ENCODE peak calls at places on chromosomes 6 and 20, in eight cellular contexts. One of them, this sample, is unnamed.
A peak's percentile ranks its signal among the peaks of the same experiment; 100 is the strongest.

GRCh38 chr20:10111144-10111771 is 76.5 kb downstream of the ANKEF1 start:
- DNase-seq in fibroblast of lung: no peak
- DNase-seq in cardiac muscle cell: no peak
- DNase-seq in testis: no peak
- DNase-seq in lower lobe of right lung: no peak
- DNase-seq in Calu3: no peak
- DNase-seq in colonic mucosa: peak; percentile 32
- DNase-seq in keratinocyte: no peak
- DNase-seq in this sample: no peak

GRCh38 chr20:57663681-57664451 is 43.6 kb upstream of the ZBP1 start:
- DNase-seq in fibroblast of lung: no peak
- DNase-seq in cardiac muscle cell: no peak
- DNase-seq in testis: no peak
- DNase-seq in lower lobe of right lung: peak; percentile 39
- DNase-seq in Calu3: no peak
- DNase-seq in colonic mucosa: no peak
- DNase-seq in keratinocyte: no peak
- DNase-seq in this sample: no peak

GRCh38 chr6:42505377-42505702 is 53.6 kb upstream of the TRERF1 start:
- DNase-seq in fibroblast of lung: peak; percentile 19
- DNase-seq in cardiac muscle cell: no peak
- DNase-seq in testis: no peak
- DNase-seq in lower lobe of right lung: no peak
- DNase-seq in Calu3: no peak
- DNase-seq in colonic mucosa: no peak
- DNase-seq in keratinocyte: no peak
- DNase-seq in this sample: no peak

GRCh38 chr6:94733066-94733465 is 844.3 kb upstream of the MANEA start:
- DNase-seq in fibroblast of lung: no peak
- DNase-seq in cardiac muscle cell: no peak
- DNase-seq in testis: no peak
- DNase-seq in lower lobe of right lung: no peak
- DNase-seq in Calu3: no peak
- DNase-seq in colonic mucosa: no peak
- DNase-seq in keratinocyte: no peak
- DNase-seq in this sample: no peak

GRCh38 chr6:38434051-38434450 is 205.7 kb downstream of the BTBD9 start:
- DNase-seq in fibroblast of lung: no peak
- DNase-seq in cardiac muscle cell: no peak
- DNase-seq in testis: no peak
- DNase-seq in lower lobe of right lung: no peak
- DNase-seq in Calu3: no peak
- DNase-seq in colonic mucosa: no peak
- DNase-seq in keratinocyte: no peak
- DNase-seq in this sample: no peak

GRCh38 chr20:57627972-57628650 is 7.9 kb upstream of the ZBP1 start:
- DNase-seq in fibroblast of lung: peak; percentile 74
- DNase-seq in cardiac muscle cell: no peak
- DNase-seq in testis: peak; percentile 48
- DNase-seq in lower lobe of right lung: no peak
- DNase-seq in Calu3: no peak
- DNase-seq in colonic mucosa: no peak
- DNase-seq in keratinocyte: no peak
- DNase-seq in this sample: no peak

GRCh38 chr6:125699591-125699990 is 49.8 kb upstream of the HEY2 start:
- DNase-seq in fibroblast of lung: no peak
- DNase-seq in cardiac muscle cell: no peak
- DNase-seq in testis: no peak
- DNase-seq in lower lobe of right lung: no peak
- DNase-seq in Calu3: no peak
- DNase-seq in colonic mucosa: no peak
- DNase-seq in keratinocyte: no peak
- DNase-seq in this sample: no peak

GRCh38 chr6:142531727-142532126 is 229.9 kb downstream of the ADGRG6 start:
- DNase-seq in fibroblast of lung: no peak
- DNase-seq in cardiac muscle cell: no peak
- DNase-seq in testis: no peak
- DNase-seq in lower lobe of right lung: no peak
- DNase-seq in Calu3: no peak
- DNase-seq in colonic mucosa: no peak
- DNase-seq in keratinocyte: no peak
- DNase-seq in this sample: no peak

GRCh38 chr6:137044366-137045220 is at the start of gene IL20RA:
- DNase-seq in fibroblast of lung: no peak
- DNase-seq in cardiac muscle cell: peak; percentile 30
- DNase-seq in testis: peak; percentile 53
- DNase-seq in lower lobe of right lung: peak; percentile 74
- DNase-seq in Calu3: peak; percentile 47
- DNase-seq in colonic mucosa: no peak
- DNase-seq in keratinocyte: no peak
- DNase-seq in this sample: no peak

DNA sequence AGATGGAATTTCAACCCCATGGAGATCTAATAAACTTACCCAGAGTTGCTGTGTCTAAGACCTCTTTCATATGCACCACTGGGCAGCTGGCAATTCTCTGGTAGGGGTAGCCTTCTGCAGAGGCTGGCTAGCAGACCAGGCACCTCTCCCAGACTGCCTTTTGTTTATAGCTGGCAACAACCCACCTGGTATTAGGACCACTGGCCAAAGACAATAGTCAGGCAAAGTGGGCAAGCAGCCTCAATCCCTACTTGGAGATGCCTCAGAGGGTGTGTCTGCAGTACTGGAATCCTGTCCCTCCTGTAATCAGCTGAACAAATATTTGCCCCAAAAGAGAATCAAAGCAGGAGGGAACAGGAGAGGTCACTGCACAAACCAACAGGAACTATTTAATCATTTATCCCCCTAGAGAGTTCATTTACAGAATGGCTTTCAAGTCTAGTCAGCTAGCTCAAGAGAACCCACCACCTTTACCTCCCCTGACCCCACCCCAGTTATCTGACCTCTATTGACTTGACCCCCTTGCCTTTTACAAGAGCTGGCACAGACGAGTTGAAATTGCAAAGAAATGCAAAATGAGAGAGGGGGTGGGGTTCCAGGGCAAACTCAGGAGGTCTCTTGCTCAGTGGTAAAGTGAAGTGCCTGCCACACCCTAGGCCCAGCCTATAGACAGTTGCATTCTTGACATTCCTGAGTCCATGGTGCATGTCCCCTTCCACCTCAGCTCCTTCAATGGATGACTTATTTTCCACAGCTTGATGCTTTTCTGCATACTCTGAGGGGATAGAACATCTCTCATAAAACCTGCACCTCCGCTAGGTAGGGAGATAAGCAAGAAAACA is 2.8 kb downstream of the BCL2L1 start:
- DNase-seq in fibroblast of lung: no peak
- DNase-seq in cardiac muscle cell: no peak
- DNase-seq in testis: no peak
- DNase-seq in lower lobe of right lung: no peak
- DNase-seq in Calu3: peak; percentile 81
- DNase-seq in colonic mucosa: peak; percentile 48
- DNase-seq in keratinocyte: no peak
- DNase-seq in this sample: no peak
- TF ChIP-seq CTCF in fibroblast of lung: no peak
- TF ChIP-seq CTCF in cardiac muscle cell: no peak
- TF ChIP-seq CTCF in testis: no peak
- TF ChIP-seq CTCF in lower lobe of right lung: no peak
- TF ChIP-seq CTCF in Calu3: no peak
- TF ChIP-seq CTCF in colonic mucosa: no peak
- TF ChIP-seq CTCF in keratinocyte: no peak
- TF ChIP-seq CTCF in this sample: no peak

GRCh38 chr6:17007749-17008148 is 94.1 kb upstream of the STMND1 start:
- DNase-seq in fibroblast of lung: no peak
- DNase-seq in cardiac muscle cell: no peak
- DNase-seq in testis: no peak
- DNase-seq in lower lobe of right lung: no peak
- DNase-seq in Calu3: no peak
- DNase-seq in colonic mucosa: no peak
- DNase-seq in keratinocyte: no peak
- DNase-seq in this sample: no peak

GRCh38 chr6:16999486-17000436 is 102.1 kb upstream of the STMND1 start:
- DNase-seq in fibroblast of lung: peak; percentile 96
- DNase-seq in cardiac muscle cell: no peak
- DNase-seq in testis: no peak
- DNase-seq in lower lobe of right lung: no peak
- DNase-seq in Calu3: no peak
- DNase-seq in colonic mucosa: no peak
- DNase-seq in keratinocyte: no peak
- DNase-seq in this sample: peak; percentile 80

GRCh38 chr6:17001188-17001587 is 100.7 kb upstream of the STMND1 start:
- DNase-seq in fibroblast of lung: peak; percentile 45
- DNase-seq in cardiac muscle cell: no peak
- DNase-seq in testis: no peak
- DNase-seq in lower lobe of right lung: no peak
- DNase-seq in Calu3: no peak
- DNase-seq in colonic mucosa: no peak
- DNase-seq in keratinocyte: no peak
- DNase-seq in this sample: no peak

GRCh38 chr6:17004269-17004668 is 97.6 kb upstream of the STMND1 start:
- DNase-seq in fibroblast of lung: peak; percentile 33
- DNase-seq in cardiac muscle cell: no peak
- DNase-seq in testis: no peak
- DNase-seq in lower lobe of right lung: no peak
- DNase-seq in Calu3: no peak
- DNase-seq in colonic mucosa: no peak
- DNase-seq in keratinocyte: no peak
- DNase-seq in this sample: no peak

GRCh38 chr6:17002123-17002522 is 99.7 kb upstream of the STMND1 start:
- DNase-seq in fibroblast of lung: no peak
- DNase-seq in cardiac muscle cell: no peak
- DNase-seq in testis: no peak
- DNase-seq in lower lobe of right lung: no peak
- DNase-seq in Calu3: no peak
- DNase-seq in colonic mucosa: no peak
- DNase-seq in keratinocyte: no peak
- DNase-seq in this sample: no peak
- TF ChIP-seq CTCF in fibroblast of lung: no peak
- TF ChIP-seq CTCF in cardiac muscle cell: no peak
- TF ChIP-seq CTCF in testis: no peak
- TF ChIP-seq CTCF in lower lobe of right lung: no peak
- TF ChIP-seq CTCF in Calu3: no peak
- TF ChIP-seq CTCF in colonic mucosa: no peak
- TF ChIP-seq CTCF in keratinocyte: no peak
- TF ChIP-seq CTCF in this sample: no peak

DNA sequence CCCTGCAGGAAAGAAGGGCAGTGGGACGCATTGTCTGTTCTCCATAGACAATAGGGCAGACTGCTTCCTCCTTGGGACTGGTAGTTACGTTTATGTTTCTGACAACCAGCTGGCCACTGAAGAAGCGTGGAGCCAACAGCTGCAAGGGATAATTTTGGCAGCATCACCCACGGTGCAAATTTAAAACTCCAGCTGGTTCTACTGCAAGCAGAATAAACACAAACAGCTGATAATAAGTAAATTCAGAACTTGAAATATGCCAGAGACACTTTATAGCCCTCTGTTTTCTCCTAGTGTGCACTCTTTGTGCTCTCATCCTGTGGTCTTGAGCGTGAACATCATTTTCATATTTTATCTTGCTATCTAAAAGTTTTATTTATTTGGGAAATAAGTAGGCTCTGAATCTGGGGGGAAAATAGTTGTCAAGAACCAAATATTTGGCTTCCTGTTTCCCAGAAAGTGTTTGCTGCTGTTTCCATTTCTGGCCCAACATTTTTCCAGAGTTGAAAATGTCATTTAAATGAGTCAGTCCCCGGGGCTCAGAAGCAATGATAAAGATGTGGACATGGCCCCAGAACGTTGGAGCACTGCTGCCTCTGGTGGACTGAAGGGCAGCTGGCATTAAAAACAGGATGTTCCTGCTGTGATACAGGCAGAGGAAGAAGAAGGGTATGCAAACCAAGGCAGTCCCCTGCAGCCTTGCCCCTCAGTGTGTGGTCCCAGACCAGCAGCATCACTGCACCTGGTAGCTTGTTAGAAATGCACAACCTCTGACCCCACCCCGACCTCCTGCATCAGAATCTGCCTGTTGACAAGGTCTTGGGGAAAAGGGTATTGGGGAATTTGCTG is 12.5 kb upstream of the THBD start:
- DNase-seq in fibroblast of lung: peak; percentile 81
- DNase-seq in cardiac muscle cell: no peak
- DNase-seq in testis: peak; percentile 67
- DNase-seq in lower lobe of right lung: peak; percentile 44
- DNase-seq in Calu3: no peak
- DNase-seq in colonic mucosa: no peak
- DNase-seq in keratinocyte: no peak
- DNase-seq in this sample: no peak
- TF ChIP-seq CTCF in fibroblast of lung: peak; percentile 50
- TF ChIP-seq CTCF in cardiac muscle cell: peak; percentile 75
- TF ChIP-seq CTCF in testis: no peak
- TF ChIP-seq CTCF in lower lobe of right lung: peak; percentile 55
- TF ChIP-seq CTCF in Calu3: no peak
- TF ChIP-seq CTCF in colonic mucosa: no peak
- TF ChIP-seq CTCF in keratinocyte: peak; percentile 47
- TF ChIP-seq CTCF in this sample: peak; percentile 64

GRCh38 chr6:52104979-52105378 is 17.6 kb upstream of the PKHD1 start:
- DNase-seq in fibroblast of lung: no peak
- DNase-seq in cardiac muscle cell: no peak
- DNase-seq in testis: no peak
- DNase-seq in lower lobe of right lung: no peak
- DNase-seq in Calu3: no peak
- DNase-seq in colonic mucosa: no peak
- DNase-seq in keratinocyte: no peak
- DNase-seq in this sample: no peak

GRCh38 chr6:52109073-52109635 is 21.7 kb upstream of the PKHD1 start:
- DNase-seq in fibroblast of lung: no peak
- DNase-seq in cardiac muscle cell: no peak
- DNase-seq in testis: no peak
- DNase-seq in lower lobe of right lung: no peak
- DNase-seq in Calu3: no peak
- DNase-seq in colonic mucosa: no peak
- DNase-seq in keratinocyte: no peak
- DNase-seq in this sample: no peak

GRCh38 chr6:52106994-52107393 is 19.6 kb upstream of the PKHD1 start:
- DNase-seq in fibroblast of lung: no peak
- DNase-seq in cardiac muscle cell: no peak
- DNase-seq in testis: no peak
- DNase-seq in lower lobe of right lung: no peak
- DNase-seq in Calu3: peak; percentile 10
- DNase-seq in colonic mucosa: no peak
- DNase-seq in keratinocyte: no peak
- DNase-seq in this sample: no peak

GRCh38 chr6:52103661-52104060 is 16.2 kb upstream of the PKHD1 start:
- DNase-seq in fibroblast of lung: no peak
- DNase-seq in cardiac muscle cell: no peak
- DNase-seq in testis: no peak
- DNase-seq in lower lobe of right lung: no peak
- DNase-seq in Calu3: no peak
- DNase-seq in colonic mucosa: no peak
- DNase-seq in keratinocyte: no peak
- DNase-seq in this sample: no peak

DNA sequence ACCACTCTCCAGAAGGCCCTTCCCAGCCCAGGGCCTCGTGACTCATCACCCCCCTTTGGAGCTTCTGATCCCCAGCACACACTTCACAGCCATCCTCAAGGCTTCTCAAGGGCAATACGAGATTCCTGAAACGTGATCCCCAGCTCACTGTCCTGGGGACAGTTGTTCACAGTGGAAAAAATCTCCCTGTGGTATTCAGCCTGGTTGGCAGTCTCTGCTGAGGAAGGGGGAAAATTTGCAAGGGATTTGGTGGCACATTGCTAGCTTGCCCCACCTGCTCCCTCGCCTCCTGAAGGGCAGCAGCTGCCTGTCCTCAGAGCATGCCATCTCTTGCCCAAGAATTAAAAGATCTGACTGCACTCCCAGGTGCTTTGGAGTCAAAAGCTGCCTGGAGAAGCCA is 20.7 kb upstream of the PKHD1 start:
- DNase-seq in fibroblast of lung: no peak
- DNase-seq in cardiac muscle cell: no peak
- DNase-seq in testis: no peak
- DNase-seq in lower lobe of right lung: no peak
- DNase-seq in Calu3: no peak
- DNase-seq in colonic mucosa: no peak
- DNase-seq in keratinocyte: no peak
- DNase-seq in this sample: no peak
- TF ChIP-seq CTCF in fibroblast of lung: no peak
- TF ChIP-seq CTCF in cardiac muscle cell: no peak
- TF ChIP-seq CTCF in testis: no peak
- TF ChIP-seq CTCF in lower lobe of right lung: no peak
- TF ChIP-seq CTCF in Calu3: no peak
- TF ChIP-seq CTCF in colonic mucosa: no peak
- TF ChIP-seq CTCF in keratinocyte: no peak
- TF ChIP-seq CTCF in this sample: no peak

This sample was measured in AG09319.